ENCODE peak calls at places on chromosomes 5 and 9, in four cellular contexts. One of them, this sample, is unnamed.

GRCh38 chr5:125032286-125032685 is 285.8 kb upstream of the ZNF608 start:
- DNase-seq in K562: no peak
- DNase-seq in HEK293T: no peak
- DNase-seq in HepG2: no peak
- DNase-seq in this sample: no peak

GRCh38 chr5:156259618-156260017 is 67.3 kb upstream of the SGCD start:
- DNase-seq in K562: no peak
- DNase-seq in HEK293T: no peak
- DNase-seq in HepG2: no peak
- DNase-seq in this sample: no peak

GRCh38 chr9:92278117-92278516 is 15.4 kb downstream of the IARS1 start:
- DNase-seq in K562: no peak
- DNase-seq in HEK293T: no peak
- DNase-seq in HepG2: no peak
- DNase-seq in this sample: no peak

GRCh38 chr5:116273458-116274242 is 188.8 kb downstream of the COMMD10 start:
- DNase-seq in K562: no peak
- DNase-seq in HEK293T: no peak
- DNase-seq in HepG2: no peak
- DNase-seq in this sample: no peak

GRCh38 chr5:34587355-34588241 is 68.5 kb upstream of the RAI14 start:
- DNase-seq in K562: peak
- DNase-seq in HEK293T: no peak
- DNase-seq in HepG2: peak
- DNase-seq in this sample: no peak

GRCh38 chr5:76710991-76711390 is 4.9 kb upstream of the F2R start:
- DNase-seq in K562: no peak
- DNase-seq in HEK293T: no peak
- DNase-seq in HepG2: no peak
- DNase-seq in this sample: no peak

GRCh38 chr5:143543358-143544255 is 140.1 kb upstream of the NR3C1 start:
- DNase-seq in K562: no peak
- DNase-seq in HEK293T: no peak
- DNase-seq in HepG2: peak
- DNase-seq in this sample: no peak

GRCh38 chr5:124370601-124371000 is 375.8 kb downstream of the ZNF608 start:
- DNase-seq in K562: no peak
- DNase-seq in HEK293T: no peak
- DNase-seq in HepG2: no peak
- DNase-seq in this sample: no peak

GRCh38 chr9:137070906-137071275 is 534 bp upstream of the SAPCD2 start:
- DNase-seq in K562: no peak
- DNase-seq in HEK293T: no peak
- DNase-seq in HepG2: peak
- DNase-seq in this sample: no peak

GRCh38 chr9:135992486-135993408 is 31.6 kb upstream of the UBAC1 start:
- DNase-seq in K562: peak
- DNase-seq in HEK293T: peak
- DNase-seq in HepG2: peak
- DNase-seq in this sample: peak

GRCh38 chr5:126003309-126003708 is 419.9 kb upstream of the GRAMD2B start:
- DNase-seq in K562: no peak
- DNase-seq in HEK293T: no peak
- DNase-seq in HepG2: no peak
- DNase-seq in this sample: no peak

GRCh38 chr9:106885451-106885850 is 22.5 kb downstream of the ZNF462 start:
- DNase-seq in K562: no peak
- DNase-seq in HEK293T: no peak
- DNase-seq in HepG2: no peak
- DNase-seq in this sample: no peak

GRCh38 chr5:124718376-124718775 is 28.1 kb downstream of the ZNF608 start:
- DNase-seq in K562: no peak
- DNase-seq in HEK293T: no peak
- DNase-seq in HepG2: no peak
- DNase-seq in this sample: no peak

GRCh38 chr9:109817846-109818472 is 38.0 kb downstream of the PALM2AKAP2 start:
- DNase-seq in K562: peak
- DNase-seq in HEK293T: peak
- DNase-seq in HepG2: peak
- DNase-seq in this sample: peak

GRCh38 chr5:157549283-157549629 is 26.3 kb downstream of the ADAM19 start:
- DNase-seq in K562: no peak
- DNase-seq in HEK293T: no peak
- DNase-seq in HepG2: peak
- DNase-seq in this sample: no peak

GRCh38 chr5:116671211-116671736 is 96.7 kb upstream of the SEMA6A start:
- DNase-seq in K562: no peak
- DNase-seq in HEK293T: no peak
- DNase-seq in HepG2: peak
- DNase-seq in this sample: no peak

GRCh38 chr5:66010476-66010875 is 84.1 kb downstream of the ERBIN start:
- DNase-seq in K562: no peak
- DNase-seq in HEK293T: no peak
- DNase-seq in HepG2: no peak
- DNase-seq in this sample: no peak

GRCh38 chr5:159415301-159415937 is 85.1 kb upstream of the IL12B start:
- DNase-seq in K562: no peak
- DNase-seq in HEK293T: no peak
- DNase-seq in HepG2: no peak
- DNase-seq in this sample: no peak

GRCh38 chr9:120875954-120876841 is 790 bp downstream of the PHF19 start:
- DNase-seq in K562: peak
- DNase-seq in HEK293T: peak
- DNase-seq in HepG2: peak
- DNase-seq in this sample: peak

GRCh38 chr9:14326264-14326826 is 12.4 kb upstream of the NFIB start:
- DNase-seq in K562: no peak
- DNase-seq in HEK293T: no peak
- DNase-seq in HepG2: no peak
- DNase-seq in this sample: no peak

GRCh38 chr9:30732060-30732459 is 1652.4 kb upstream of the ACO1 start:
- DNase-seq in K562: no peak
- DNase-seq in HEK293T: no peak
- DNase-seq in HepG2: peak
- DNase-seq in this sample: peak

GRCh38 chr5:109177782-109178181 is 232.0 kb downstream of the PJA2 start:
- DNase-seq in K562: no peak
- DNase-seq in HEK293T: no peak
- DNase-seq in HepG2: no peak
- DNase-seq in this sample: no peak

GRCh38 chr5:156076912-156077311 is 250.1 kb upstream of the SGCD start:
- DNase-seq in K562: no peak
- DNase-seq in HEK293T: no peak
- DNase-seq in HepG2: no peak
- DNase-seq in this sample: no peak

GRCh38 chr5:90410178-90410762 is 714 bp upstream of the CETN3 start:
- DNase-seq in K562: no peak
- DNase-seq in HEK293T: no peak
- DNase-seq in HepG2: peak
- DNase-seq in this sample: no peak

GRCh38 chr5:104312481-104312880 is 749.9 kb upstream of the NUDT12 start:
- DNase-seq in K562: no peak
- DNase-seq in HEK293T: no peak
- DNase-seq in HepG2: no peak
- DNase-seq in this sample: no peak
- TF ChIP-seq ELF4 in K562: no peak
- TF ChIP-seq ELF4 in HEK293T: no peak
- TF ChIP-seq ELF4 in HepG2: no peak
- TF ChIP-seq ELF4 in this sample: no peak

GRCh38 chr9:91017245-91017644 is 215.6 kb downstream of the SYK start:
- DNase-seq in K562: no peak
- DNase-seq in HEK293T: no peak
- DNase-seq in HepG2: no peak
- DNase-seq in this sample: no peak
- TF ChIP-seq ELF4 in K562: no peak
- TF ChIP-seq ELF4 in HEK293T: no peak
- TF ChIP-seq ELF4 in HepG2: no peak
- TF ChIP-seq ELF4 in this sample: no peak

GRCh38 chr5:113081881-113082546 is 105.4 kb downstream of the DCP2 start:
- DNase-seq in K562: no peak
- DNase-seq in HEK293T: no peak
- DNase-seq in HepG2: no peak
- DNase-seq in this sample: no peak
- TF ChIP-seq ELF4 in K562: no peak
- TF ChIP-seq ELF4 in HEK293T: no peak
- TF ChIP-seq ELF4 in HepG2: no peak
- TF ChIP-seq ELF4 in this sample: no peak

DNA sequence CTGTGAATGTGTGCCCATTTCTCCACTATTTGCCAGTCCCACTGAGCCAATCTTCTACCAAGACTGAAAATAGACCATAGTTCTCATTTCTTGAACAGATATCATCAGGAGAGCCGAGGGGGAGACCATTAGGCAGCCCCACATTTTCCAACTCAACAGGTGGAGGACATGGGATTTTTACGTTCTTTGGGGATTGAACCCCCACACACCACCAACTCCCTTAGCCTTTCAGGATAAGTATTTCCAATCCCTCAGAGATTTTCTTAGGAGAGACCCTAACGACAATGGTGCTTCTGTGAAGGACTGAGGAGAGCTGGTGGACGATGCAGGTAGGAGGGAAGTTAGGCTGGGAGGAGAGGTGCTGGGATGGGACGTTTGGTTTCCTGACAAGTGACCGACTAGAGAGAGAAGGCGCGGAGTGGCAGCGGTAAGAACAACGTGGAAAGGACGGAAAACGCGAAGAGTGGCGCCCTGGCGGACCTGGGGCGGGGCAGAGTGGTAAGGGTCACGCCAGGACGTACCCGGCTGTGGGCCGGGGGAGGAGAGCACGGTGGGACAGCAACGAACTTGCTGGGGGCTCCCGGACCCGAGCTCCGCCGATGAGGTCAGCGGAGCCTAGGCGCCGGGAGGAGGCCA is 681 bp upstream of the CHSY3 start:
- DNase-seq in K562: no peak
- DNase-seq in HEK293T: peak
- DNase-seq in HepG2: no peak
- DNase-seq in this sample: no peak
- TF ChIP-seq ELF4 in K562: no peak
- TF ChIP-seq ELF4 in HEK293T: no peak
- TF ChIP-seq ELF4 in HepG2: no peak
- TF ChIP-seq ELF4 in this sample: no peak

GRCh38 chr5:103208460-103208859 is 50.1 kb upstream of the MACIR start:
- DNase-seq in K562: no peak
- DNase-seq in HEK293T: no peak
- DNase-seq in HepG2: no peak
- DNase-seq in this sample: no peak

GRCh38 chr5:103210952-103211351 is 47.6 kb upstream of the MACIR start:
- DNase-seq in K562: no peak
- DNase-seq in HEK293T: no peak
- DNase-seq in HepG2: no peak
- DNase-seq in this sample: no peak

GRCh38 chr5:103209065-103209464 is 49.5 kb upstream of the MACIR start:
- DNase-seq in K562: no peak
- DNase-seq in HEK293T: no peak
- DNase-seq in HepG2: no peak
- DNase-seq in this sample: no peak

GRCh38 chr5:103216137-103216536 is 42.4 kb upstream of the MACIR start:
- DNase-seq in K562: no peak
- DNase-seq in HEK293T: no peak
- DNase-seq in HepG2: no peak
- DNase-seq in this sample: no peak

GRCh38 chr5:103211858-103212500 is 46.6 kb upstream of the MACIR start:
- DNase-seq in K562: no peak
- DNase-seq in HEK293T: no peak
- DNase-seq in HepG2: no peak
- DNase-seq in this sample: no peak
- TF ChIP-seq ELF4 in K562: no peak
- TF ChIP-seq ELF4 in HEK293T: no peak
- TF ChIP-seq ELF4 in HepG2: no peak
- TF ChIP-seq ELF4 in this sample: no peak

GRCh38 chr5:153985498-153985897 is 53.2 kb downstream of the FAM114A2 start:
- DNase-seq in K562: no peak
- DNase-seq in HEK293T: no peak
- DNase-seq in HepG2: no peak
- DNase-seq in this sample: no peak

GRCh38 chr5:153987310-153987709 is 51.4 kb downstream of the FAM114A2 start:
- DNase-seq in K562: no peak
- DNase-seq in HEK293T: no peak
- DNase-seq in HepG2: no peak
- DNase-seq in this sample: no peak

GRCh38 chr5:153988510-153988909 is 50.2 kb downstream of the FAM114A2 start:
- DNase-seq in K562: peak
- DNase-seq in HEK293T: no peak
- DNase-seq in HepG2: no peak
- DNase-seq in this sample: no peak

DNA sequence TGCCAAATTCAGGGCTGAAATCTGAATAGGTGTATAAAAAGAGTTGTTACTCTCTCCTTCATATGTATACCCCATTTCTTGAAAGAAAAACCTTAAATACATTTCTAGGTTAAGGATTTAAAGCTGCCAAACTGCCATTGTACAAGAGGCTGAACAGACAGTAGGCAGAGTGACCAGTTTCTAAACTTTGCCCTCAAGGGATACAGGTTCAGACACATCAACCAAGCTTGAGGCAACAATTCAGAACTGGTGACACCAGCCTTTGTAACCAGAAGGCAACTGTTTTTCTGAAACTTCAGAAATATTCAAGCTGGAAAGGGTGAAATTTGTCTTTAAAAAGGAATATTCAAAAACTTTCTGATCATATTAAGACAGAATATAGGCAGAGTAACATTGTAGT is 47.5 kb downstream of the FAM114A2 start:
- DNase-seq in K562: no peak
- DNase-seq in HEK293T: no peak
- DNase-seq in HepG2: no peak
- DNase-seq in this sample: no peak
- TF ChIP-seq ELF4 in K562: no peak
- TF ChIP-seq ELF4 in HEK293T: no peak
- TF ChIP-seq ELF4 in HepG2: no peak
- TF ChIP-seq ELF4 in this sample: no peak

GRCh38 chr9:21385131-21385665 is at the start of gene IFNA2:
- DNase-seq in K562: no peak
- DNase-seq in HEK293T: no peak
- DNase-seq in HepG2: no peak
- DNase-seq in this sample: no peak

GRCh38 chr9:21383627-21384026 is 1.6 kb downstream of the IFNA2 start:
- DNase-seq in K562: no peak
- DNase-seq in HEK293T: no peak
- DNase-seq in HepG2: no peak
- DNase-seq in this sample: no peak

GRCh38 chr9:21381752-21382339 is 3.4 kb downstream of the IFNA2 start:
- DNase-seq in K562: no peak
- DNase-seq in HEK293T: no peak
- DNase-seq in HepG2: peak
- DNase-seq in this sample: peak
- TF ChIP-seq ELF4 in K562: no peak
- TF ChIP-seq ELF4 in HEK293T: no peak
- TF ChIP-seq ELF4 in HepG2: no peak
- TF ChIP-seq ELF4 in this sample: no peak

This sample was measured in WTC11.